ENCODE peak calls at places on chromosomes 12 and 14, in five cellular contexts. A, J, L, P and N are unnamed samples.

GRCh38 chr14:95071649-95072256 is 85.6 kb downstream of the DICER1 start:
- DNase-seq in A (no peak), J (no peak), L (no peak), P (no peak), N (no peak)

GRCh38 chr14:83870556-83870955 is 1659.4 kb upstream of the FLRT2 start:
- DNase-seq in A (no peak), J (no peak), L (no peak), P (no peak), N (no peak)

GRCh38 chr12:120115692-120116442 is 686 bp downstream of the RAB35 start:
- DNase-seq in A (no peak), J (no peak), L (peak), P (peak), N (no peak)

GRCh38 chr12:47067778-47068431 is 11.5 kb upstream of the PCED1B start:
- DNase-seq in A (no peak), J (no peak), L (no peak), P (no peak), N (no peak)

GRCh38 chr12:69500631-69501030 is 30.4 kb downstream of the FRS2 start:
- DNase-seq in A (no peak), J (no peak), L (no peak), P (no peak), N (no peak)

GRCh38 chr14:95033851-95034622 is 123.3 kb downstream of the DICER1 start:
- DNase-seq in A (no peak), J (no peak), L (no peak), P (no peak), N (no peak)

GRCh38 chr14:105305350-105305749 is 4.5 kb upstream of the BRF1 start:
- DNase-seq in A (no peak), J (no peak), L (no peak), P (no peak), N (no peak)

GRCh38 chr12:6229224-6229748 is 29.1 kb downstream of the CD9 start:
- DNase-seq in A (no peak), J (no peak), L (no peak), P (no peak), N (no peak)

GRCh38 chr12:50174971-50175715 is 8.0 kb upstream of the CERS5 start:
- DNase-seq in A (peak), J (peak), L (peak), P (no peak), N (peak)

GRCh38 chr12:6332459-6332858 is 9.4 kb downstream of the TNFRSF1A start:
- DNase-seq in A (no peak), J (no peak), L (no peak), P (no peak), N (no peak)

GRCh38 chr14:20632448-20632830 is 9.1 kb downstream of the OR6S1 start:
- DNase-seq in A (no peak), J (no peak), L (no peak), P (no peak), N (peak)

GRCh38 chr12:77031745-77032144 is 33.6 kb downstream of the E2F7 start:
- DNase-seq in A (no peak), J (no peak), L (no peak), P (no peak), N (no peak)

GRCh38 chr14:62162998-62163589 is 400.9 kb downstream of the SNAPC1 start:
- DNase-seq in A (peak), J (peak), L (peak), P (peak), N (peak)

GRCh38 chr14:29953501-29953900 is 25.9 kb upstream of the PRKD1 start:
- DNase-seq in A (no peak), J (no peak), L (no peak), P (no peak), N (no peak)

GRCh38 chr12:19707948-19708409 is 268.7 kb downstream of the AEBP2 start:
- DNase-seq in A (no peak), J (no peak), L (no peak), P (no peak), N (no peak)
- TF ChIP-seq CTCF in A (no peak), J (no peak), L (no peak), P (no peak), N (no peak)

GRCh38 chr12:57216014-57216891 is at the start of gene NXPH4:
- DNase-seq in A (peak), J (peak), L (peak), P (no peak), N (peak)
- TF ChIP-seq CTCF in A (peak), J (no peak), L (peak), P (no peak), N (no peak)

GRCh38 chr12:40762072-40762471 is 69.8 kb downstream of the CNTN1 start:
- DNase-seq in A (no peak), J (no peak), L (no peak), P (no peak), N (no peak)
- TF ChIP-seq CTCF in A (no peak), J (no peak), L (peak), P (no peak), N (no peak)

DNA sequence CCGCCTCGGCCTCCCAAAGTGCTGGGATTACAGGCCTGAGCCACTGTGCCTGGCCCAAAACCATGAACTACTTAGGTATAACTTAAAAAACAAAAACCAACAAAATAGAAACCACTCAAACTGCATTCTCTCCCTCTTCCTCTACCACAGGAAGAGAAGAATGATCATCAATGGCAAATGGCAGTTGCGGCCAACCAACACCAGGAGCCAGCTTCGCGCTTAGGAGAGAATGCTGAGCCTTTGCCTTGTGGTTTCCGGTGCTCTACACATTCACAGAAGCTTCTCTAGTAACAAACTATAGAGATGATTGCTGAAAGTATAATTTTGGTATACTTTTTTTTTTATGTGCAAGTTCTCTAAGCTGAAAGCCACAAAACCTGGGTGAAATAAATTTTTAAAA is 17.1 kb downstream of the CATSPERB start:
- DNase-seq in A (no peak), J (no peak), L (no peak), P (no peak), N (no peak)
- TF ChIP-seq CTCF in A (no peak), J (no peak), L (peak), P (no peak), N (no peak)

GRCh38 chr14:76956253-76957090 is 72.0 kb downstream of the IRF2BPL start:
- DNase-seq in A (peak), J (peak), L (peak), P (peak), N (peak)
- TF ChIP-seq CTCF in A (no peak), J (no peak), L (no peak), P (no peak), N (no peak)

DNA sequence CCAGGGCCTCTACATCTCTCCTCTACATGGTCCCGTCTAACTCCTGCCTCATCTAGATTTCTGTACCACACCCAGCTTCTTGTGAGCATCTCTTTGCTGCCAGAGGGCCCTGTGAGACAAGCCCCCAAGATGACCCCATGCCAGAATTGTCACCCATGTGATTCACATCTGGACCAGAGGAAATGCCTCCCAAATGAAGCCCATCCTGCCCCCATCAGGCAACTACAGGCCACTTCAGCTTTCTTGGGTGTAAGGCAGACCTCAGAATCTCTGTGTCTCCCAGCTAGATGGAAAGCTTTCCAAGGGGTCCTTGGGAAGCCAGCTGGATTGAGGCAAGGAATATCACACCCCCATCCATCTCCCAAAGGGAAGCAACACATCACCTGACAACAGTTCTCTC is 9.3 kb upstream of the OAS3 start:
- DNase-seq in A (no peak), J (no peak), L (no peak), P (no peak), N (no peak)
- TF ChIP-seq CTCF in A (no peak), J (no peak), L (peak), P (no peak), N (peak)